ENCODE peak calls at places on chromosomes 4 and X, in six cellular contexts. I is AG04449, K is SK-N-SH, T is neuronal stem cell, Q is fibroblast of lung, W is fibroblast of the aortic adventitia. H is an unnamed sample.

GRCh38 chr4:123741906-123742305 is 345.3 kb downstream of the SPRY1 start:
- DNase-seq in I (no peak), K (no peak), T (no peak), Q (peak; percentile 35), W (peak; percentile 31), H (peak; percentile 75)

GRCh38 chr4:22099896-22100295 is 151.3 kb upstream of the KCNIP4 start:
- DNase-seq in I (no peak), K (no peak), T (no peak), Q (peak; percentile 73), W (peak; percentile 39), H (no peak)

GRCh38 chr4:118740869-118741268 is 55.7 kb downstream of the METTL14 start:
- DNase-seq in I (no peak), K (peak; percentile 10), T (no peak), Q (no peak), W (peak; percentile 60), H (peak; percentile 45)

GRCh38 chrX:72255864-72256263 is 17.0 kb upstream of the ERCC6L start:
- DNase-seq in I (no peak), K (no peak), T (no peak), Q (no peak), W (no peak), H (no peak)

GRCh38 chr4:155679343-155679742 is 12.7 kb downstream of the GUCY1A1 start:
- DNase-seq in I (no peak), K (no peak), T (no peak), Q (peak; percentile 13), W (peak; percentile 15), H (peak; percentile 42)

GRCh38 chr4:17577660-17578481 is 873 bp downstream of the LAP3 start:
- DNase-seq in I (no peak), K (peak; percentile 77), T (no peak), Q (peak; percentile 20), W (peak; percentile 22), H (peak; percentile 60)

GRCh38 chr4:123050014-123050413 is 127.6 kb upstream of the NUDT6 start:
- DNase-seq in I (no peak), K (no peak), T (no peak), Q (no peak), W (no peak), H (no peak)

GRCh38 chr4:90317785-90318184 is 190.6 kb downstream of the CCSER1 start:
- DNase-seq in I (peak; percentile 76), K (no peak), T (no peak), Q (peak; percentile 93), W (peak; percentile 93), H (no peak)

GRCh38 chr4:140789752-140790151 is 33.6 kb upstream of the TBC1D9 start:
- DNase-seq in I (no peak), K (no peak), T (no peak), Q (no peak), W (peak; percentile 37), H (peak; percentile 65)

GRCh38 chr4:140163029-140163810 is 9.2 kb upstream of the MAML3 start:
- DNase-seq in I (no peak), K (no peak), T (no peak), Q (peak; percentile 75), W (peak; percentile 84), H (no peak)

GRCh38 chr4:156594619-156595018 is 377.0 kb downstream of the PDGFC start:
- DNase-seq in I (no peak), K (no peak), T (no peak), Q (peak; percentile 49), W (peak; percentile 12), H (peak; percentile 13)

GRCh38 chr4:5756271-5756670 is 45.3 kb downstream of the EVC start:
- DNase-seq in I (no peak), K (no peak), T (no peak), Q (no peak), W (no peak), H (no peak)

GRCh38 chrX:123399709-123400108 is 215.6 kb downstream of the GRIA3 start:
- DNase-seq in I (no peak), K (no peak), T (no peak), Q (peak; percentile 51), W (no peak), H (no peak)

GRCh38 chr4:83010111-83010521 is 507 bp downstream of the LIN54 start:
- DNase-seq in I (no peak), K (no peak), T (no peak), Q (peak; percentile 59), W (peak; percentile 39), H (peak; percentile 40)

GRCh38 chrX:54825716-54826428 is 18.3 kb downstream of the MAGED2 start:
- DNase-seq in I (no peak), K (no peak), T (no peak), Q (no peak), W (no peak), H (no peak)

GRCh38 chr4:53775381-53775780 is 184.1 kb upstream of the LNX1 start:
- DNase-seq in I (no peak), K (no peak), T (no peak), Q (peak; percentile 69), W (no peak), H (no peak)

GRCh38 chr4:166493828-166494432 is 620.9 kb downstream of the TLL1 start:
- DNase-seq in I (no peak), K (no peak), T (no peak), Q (peak; percentile 24), W (no peak), H (no peak)

GRCh38 chr4:81314897-81315470 is 100.0 kb upstream of the PRKG2 start:
- DNase-seq in I (no peak), K (no peak), T (no peak), Q (no peak), W (peak; percentile 51), H (peak; percentile 60)

GRCh38 chr4:20529681-20530080 is 170.6 kb upstream of the PACRGL start:
- DNase-seq in I (no peak), K (no peak), T (no peak), Q (no peak), W (no peak), H (no peak)

GRCh38 chr4:87975466-87975865 is at the start of gene SPP1:
- DNase-seq in I (no peak), K (peak; percentile 43), T (peak; percentile 32), Q (peak; percentile 68), W (peak; percentile 19), H (peak; percentile 28)

GRCh38 chrX:16671005-16671404 is 21.0 kb downstream of the S100G start:
- DNase-seq in I (no peak), K (peak; percentile 60), T (no peak), Q (peak; percentile 45), W (peak; percentile 79), H (peak; percentile 48)

GRCh38 chr4:79935264-79935663 is 137.8 kb downstream of the ANTXR2 start:
- DNase-seq in I (no peak), K (no peak), T (no peak), Q (no peak), W (no peak), H (no peak)

GRCh38 chr4:94721310-94721709 is 36.4 kb upstream of the BMPR1B start:
- DNase-seq in I (no peak), K (no peak), T (no peak), Q (no peak), W (no peak), H (no peak)

GRCh38 chr4:184831153-184831552 is 5.4 kb upstream of the ACSL1 start:
- DNase-seq in I (no peak), K (no peak), T (no peak), Q (no peak), W (no peak), H (no peak)

GRCh38 chr4:174545268-174545667 is 23.0 kb upstream of the HPGD start:
- DNase-seq in I (no peak), K (no peak), T (no peak), Q (no peak), W (no peak), H (no peak)

GRCh38 chr4:76388160-76388908 is 32.6 kb downstream of the CCDC158 start:
- DNase-seq in I (no peak), K (no peak), T (no peak), Q (peak; percentile 24), W (peak; percentile 4), H (peak; percentile 10)

DNA sequence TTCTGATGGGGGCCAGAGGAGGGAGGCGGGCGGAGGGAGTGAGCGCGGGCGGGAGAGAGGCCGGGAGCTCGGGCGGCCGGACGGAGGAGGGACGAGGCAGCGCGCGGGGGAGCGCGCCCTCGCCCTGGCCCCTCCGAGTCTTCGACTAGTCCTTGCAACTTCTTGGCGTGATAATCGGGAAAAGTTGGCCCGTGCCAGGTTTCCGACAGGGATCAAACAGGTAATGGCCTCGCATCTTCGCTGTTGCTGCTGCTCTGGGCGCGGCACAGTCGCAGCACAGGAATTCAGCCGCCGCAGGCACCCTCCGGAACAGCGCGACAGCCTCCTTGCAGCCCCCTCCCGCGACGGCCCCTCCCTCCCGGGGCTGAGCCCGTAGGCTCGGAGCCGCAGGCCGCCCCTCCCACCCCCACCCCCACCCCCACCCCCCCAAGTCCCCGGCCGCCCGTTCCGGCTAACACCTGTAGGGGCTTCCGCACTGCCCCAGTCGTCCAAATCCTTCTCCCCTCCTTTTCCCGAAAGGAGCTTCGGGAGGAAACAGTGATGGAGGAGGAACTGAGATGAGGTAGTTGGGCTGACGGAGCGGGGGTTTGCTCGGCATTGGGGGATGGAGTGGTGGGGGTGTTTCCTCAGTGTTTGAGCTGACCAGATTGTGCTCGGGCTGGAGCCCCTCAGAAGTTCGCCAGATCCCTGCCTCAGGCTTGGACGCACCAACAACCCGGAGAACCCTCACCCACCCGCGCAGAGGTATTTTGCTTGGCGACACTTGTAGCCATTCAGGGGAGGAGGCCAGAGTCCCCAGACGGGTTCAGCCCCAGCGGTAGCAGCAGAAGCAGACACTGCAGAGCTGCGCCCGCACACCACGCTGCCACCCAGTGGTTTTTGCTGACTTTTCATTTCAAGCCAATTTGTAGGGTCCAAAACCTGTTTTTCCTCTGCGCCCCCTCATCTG is at the start of gene FGF13:
- DNase-seq in I (no peak), K (peak; percentile 35), T (peak; percentile 48), Q (peak; percentile 27), W (no peak), H (peak; percentile 90)
- H3K4me3 ChIP-seq in I (no peak within 1 kb of the TSS), K (no peak within 1 kb of the TSS), T (peak within 1 kb of the TSS; percentile 87), Q (no peak within 1 kb of the TSS), W (peak within 1 kb of the TSS; percentile 44), H (peak within 1 kb of the TSS; percentile 58)

GRCh38 chrX:40152706-40153334 is 55.1 kb upstream of the BCOR start:
- DNase-seq in I (no peak), K (peak; percentile 76), T (no peak), Q (no peak), W (no peak), H (no peak)
- H3K4me3 ChIP-seq in I (peak overlapping the region; percentile 27), K (peak overlapping the region; percentile 41), T (peak overlapping the region; percentile 73), Q (no peak overlapping the region), W (peak overlapping the region; percentile 31), H (peak overlapping the region; percentile 43)

GRCh38 chr4:46123872-46124755 is at the start of gene GABRG1:
- DNase-seq in I (no peak), K (no peak), T (peak; percentile 15), Q (no peak), W (no peak), H (no peak)
- H3K4me3 ChIP-seq in I (no peak within 1 kb of the TSS), K (no peak within 1 kb of the TSS), T (peak within 1 kb of the TSS; percentile 57), Q (no peak within 1 kb of the TSS), W (no peak within 1 kb of the TSS), H (peak within 1 kb of the TSS; percentile 7)

DNA sequence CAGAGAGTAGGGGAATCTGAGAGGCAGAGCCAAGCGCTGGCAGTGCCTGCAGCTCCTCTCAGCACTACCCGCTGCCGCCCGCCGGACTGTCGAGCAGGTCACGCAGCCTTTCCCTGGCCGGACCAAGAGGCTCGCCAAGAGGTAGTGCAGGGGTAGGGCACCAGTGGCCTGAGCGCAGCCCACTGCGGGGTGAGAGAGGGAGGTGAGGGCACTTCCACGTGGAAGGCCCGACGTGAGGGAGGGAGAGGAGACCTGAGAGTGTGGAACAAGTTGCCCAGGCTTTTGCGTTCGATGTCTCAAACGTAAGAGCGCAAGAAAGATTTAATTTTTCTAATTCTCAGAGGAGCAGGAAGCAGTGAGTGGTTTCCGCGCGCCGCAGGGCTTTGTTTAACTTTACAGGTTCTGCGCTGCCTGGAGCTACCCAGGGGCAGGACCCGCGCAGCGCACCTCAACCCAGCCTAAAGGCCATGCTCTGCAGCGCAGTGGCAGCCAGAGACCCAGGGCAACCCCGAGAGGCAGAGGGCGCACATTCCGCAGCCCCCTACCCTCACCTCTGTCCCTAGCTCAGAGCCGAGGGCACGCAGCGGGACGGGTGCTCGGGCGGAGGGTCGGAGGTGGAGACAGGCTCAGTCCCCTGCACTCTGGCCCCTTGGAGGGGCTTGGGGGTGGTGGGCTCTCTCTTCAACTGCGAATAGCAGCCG is 14.9 kb downstream of the ARHGAP36 start:
- DNase-seq in I (no peak), K (no peak), T (no peak), Q (no peak), W (no peak), H (no peak)
- H3K4me3 ChIP-seq in I (no peak overlapping the region), K (no peak overlapping the region), T (no peak overlapping the region), Q (no peak overlapping the region), W (no peak overlapping the region), H (no peak overlapping the region)

H was measured in cardiac muscle cell.